ENCODE peak calls at places on chromosomes 12 and 14, in six cellular contexts. N, J, I, X, S and G are unnamed samples.

GRCh38 chr14:95382747-95383146 is 63.0 kb upstream of the CLMN start:
- DNase-seq in X (no peak), I (no peak), J (no peak), N (no peak), S (no peak), G (no peak)

GRCh38 chr12:101891462-101891971 is 14.1 kb downstream of the DRAM1 start:
- DNase-seq in S (no peak), X (no peak), J (peak), I (peak), N (no peak), G (peak)

GRCh38 chr14:70755655-70756054 is 53.7 kb downstream of the MAP3K9 start:
- DNase-seq in I (no peak), S (no peak), J (no peak), N (no peak), X (no peak), G (no peak)

GRCh38 chr14:88005978-88006851 is 1.3 kb downstream of the GPR65 start:
- DNase-seq in I (no peak), S (peak), X (peak), J (no peak), N (no peak), G (peak)

GRCh38 chr14:87231336-87232026 is 761.5 kb downstream of the GALC start:
- DNase-seq in X (no peak), J (no peak), I (no peak), N (no peak), S (no peak), G (no peak)

GRCh38 chr14:101070540-101071492 is 167.3 kb upstream of the RTL1 start:
- DNase-seq in J (peak), S (no peak), N (no peak), I (no peak), X (no peak), G (no peak)

GRCh38 chr14:92362781-92363235 is 39.8 kb downstream of the SLC24A4 start:
- DNase-seq in J (no peak), I (no peak), S (no peak), X (no peak), N (peak), G (no peak)

GRCh38 chr14:76742961-76743360 is 18.3 kb upstream of the VASH1 start:
- DNase-seq in I (no peak), S (no peak), J (no peak), X (no peak), N (no peak), G (no peak)

GRCh38 chr12:52280319-52280795 is 5.9 kb downstream of the KRT86 start:
- DNase-seq in J (peak), S (no peak), I (peak), N (peak), X (no peak), G (peak)

GRCh38 chr14:88559852-88560251 is 3.0 kb upstream of the ZC3H14 start:
- DNase-seq in X (no peak), S (no peak), N (no peak), J (no peak), I (peak), G (no peak)

GRCh38 chr12:115998789-115999478 is 278.6 kb downstream of the MED13L start:
- DNase-seq in X (no peak), S (no peak), N (no peak), I (no peak), J (no peak), G (no peak)

GRCh38 chr12:44405267-44405666 is 470.8 kb downstream of the NELL2 start:
- DNase-seq in J (no peak), I (no peak), N (no peak), S (no peak), X (no peak), G (no peak)

GRCh38 chr12:82645414-82645813 is 41.3 kb upstream of the TMTC2 start:
- DNase-seq in J (no peak), X (no peak), I (no peak), N (no peak), S (no peak), G (no peak)

GRCh38 chr14:34710744-34711143 is 3.6 kb downstream of the CFL2 start:
- DNase-seq in X (no peak), N (no peak), J (no peak), S (no peak), I (no peak), G (no peak)

GRCh38 chr12:16984484-16984883 is 378.5 kb upstream of the LMO3 start:
- DNase-seq in S (no peak), J (no peak), X (no peak), I (no peak), N (no peak), G (no peak)

GRCh38 chr14:105336477-105337287 is 22.1 kb downstream of the PACS2 start:
- DNase-seq in S (no peak), I (no peak), N (no peak), X (no peak), J (no peak), G (no peak)